ENCODE peak calls at places on chromosomes 12 and 14, in five cellular contexts. N is MM.1S, G is HFFc6, Y is IMR-90, C is GM10248. W is an unnamed sample.

GRCh38 chr12:113857371-113857770 is 108.8 kb downstream of the RBM19 start:
- DNase-seq in N (no peak), G (no peak), Y (no peak), C (no peak), W (no peak)

GRCh38 chr14:87461704-87462103 is 531.3 kb downstream of the GALC start:
- DNase-seq in N (no peak), G (no peak), Y (no peak), C (no peak), W (no peak)

GRCh38 chr14:68036203-68036602 is 216.6 kb downstream of the RAD51B start:
- DNase-seq in N (no peak), G (no peak), Y (peak), C (no peak), W (no peak)

GRCh38 chr12:12357697-12358476 is 1.0 kb downstream of the BORCS5 start:
- DNase-seq in N (peak), G (peak), Y (peak), C (peak), W (peak)

GRCh38 chr14:105940534-105941225 is 414.3 kb downstream of the TMEM121 start:
- DNase-seq in N (no peak), G (no peak), Y (no peak), C (no peak), W (no peak)

GRCh38 chr14:50529288-50530179 is 2.8 kb downstream of the MAP4K5 start:
- DNase-seq in N (no peak), G (no peak), Y (peak), C (no peak), W (no peak)

GRCh38 chr14:91817566-91818325 is 49.6 kb downstream of the TC2N start:
- DNase-seq in N (no peak), G (no peak), Y (no peak), C (no peak), W (no peak)

GRCh38 chr14:88129306-88130056 is 124.5 kb downstream of the GPR65 start:
- DNase-seq in N (no peak), G (peak), Y (peak), C (no peak), W (peak)

GRCh38 chr14:89537911-89538310 is 120.9 kb upstream of the FOXN3 start:
- DNase-seq in N (no peak), G (no peak), Y (no peak), C (no peak), W (no peak)

GRCh38 chr14:102554835-102555819 is 37.3 kb upstream of the RCOR1 start:
- DNase-seq in N (peak), G (no peak), Y (no peak), C (peak), W (peak)

GRCh38 chr14:101600336-101600890 is 39.1 kb downstream of the DIO3 start:
- DNase-seq in N (no peak), G (no peak), Y (no peak), C (no peak), W (no peak)

GRCh38 chr14:100076630-100077029 is 11.4 kb downstream of the EVL start:
- DNase-seq in N (no peak), G (peak), Y (peak), C (no peak), W (no peak)

GRCh38 chr12:121957831-121958515 is 39.6 kb downstream of the CFAP251 start:
- DNase-seq in N (no peak), G (no peak), Y (no peak), C (no peak), W (no peak)

GRCh38 chr14:68573126-68573525 is 219.7 kb downstream of the ZFP36L1 start:
- DNase-seq in N (no peak), G (no peak), Y (no peak), C (no peak), W (no peak)

GRCh38 chr12:10989107-10989506 is 2.4 kb upstream of the TAS2R50 start:
- DNase-seq in N (no peak), G (no peak), Y (no peak), C (no peak), W (no peak)

GRCh38 chr14:86646688-86647687 is 1117.0 kb downstream of the FLRT2 start:
- DNase-seq in N (peak), G (peak), Y (peak), C (no peak), W (no peak)

GRCh38 chr12:113333877-113334785 is 778 bp downstream of the SLC8B1 start:
- DNase-seq in N (peak), G (no peak), Y (no peak), C (no peak), W (no peak)

GRCh38 chr14:31154956-31155355 is 52.6 kb downstream of the HECTD1 start:
- DNase-seq in N (no peak), G (no peak), Y (no peak), C (no peak), W (no peak)

GRCh38 chr14:59576332-59577294 is at the start of gene CCDC175:
- DNase-seq in N (peak), G (peak), Y (peak), C (peak), W (peak)

GRCh38 chr12:117574655-117575054 is 213.2 kb upstream of the NOS1 start:
- DNase-seq in N (no peak), G (no peak), Y (no peak), C (no peak), W (no peak)

GRCh38 chr14:101761881-101762529 is 496 bp downstream of the PPP2R5C start:
- DNase-seq in N (peak), G (no peak), Y (no peak), C (peak), W (peak)

GRCh38 chr14:69048456-69048855 is 69.4 kb upstream of the ACTN1 start:
- DNase-seq in N (no peak), G (no peak), Y (no peak), C (no peak), W (no peak)

GRCh38 chr12:42696424-42697149 is 107.0 kb upstream of the PRICKLE1 start:
- DNase-seq in N (no peak), G (no peak), Y (peak), C (no peak), W (no peak)

GRCh38 chr12:43776498-43776897 is 17.7 kb downstream of the IRAK4 start:
- DNase-seq in N (peak), G (peak), Y (peak), C (peak), W (peak)

GRCh38 chr14:58488550-58488949 is 61.0 kb downstream of the KIAA0586 start:
- DNase-seq in N (peak), G (no peak), Y (peak), C (no peak), W (peak)

GRCh38 chr12:2353281-2353680 is 300.5 kb downstream of the CACNA1C start:
- DNase-seq in N (no peak), G (no peak), Y (no peak), C (no peak), W (no peak)

GRCh38 chr14:32374155-32374554 is 45.1 kb downstream of the AKAP6 start:
- DNase-seq in N (no peak), G (peak), Y (no peak), C (no peak), W (no peak)

GRCh38 chr14:87503711-87504110 is 489.3 kb downstream of the GALC start:
- DNase-seq in N (no peak), G (no peak), Y (no peak), C (no peak), W (no peak)

GRCh38 chr12:93111791-93112208 is 182.7 kb upstream of the EEA1 start:
- DNase-seq in N (no peak), G (peak), Y (no peak), C (no peak), W (no peak)

GRCh38 chr14:39145266-39145966 is 24.7 kb downstream of the TRAPPC6B start:
- DNase-seq in N (no peak), G (no peak), Y (no peak), C (no peak), W (no peak)

GRCh38 chr14:46661728-46662127 is 10.1 kb upstream of the RPL10L start:
- DNase-seq in N (no peak), G (no peak), Y (no peak), C (no peak), W (no peak)

GRCh38 chr14:92058006-92058917 is 18.4 kb upstream of the TRIP11 start:
- DNase-seq in N (no peak), G (no peak), Y (no peak), C (no peak), W (no peak)

GRCh38 chr12:67651380-67651695 is 2.8 kb downstream of the DYRK2 start:
- DNase-seq in N (peak), G (peak), Y (peak), C (peak), W (peak)

GRCh38 chr12:119949145-119949544 is 39.9 kb upstream of the BICDL1 start:
- DNase-seq in N (no peak), G (no peak), Y (no peak), C (no peak), W (no peak)

GRCh38 chr12:110743571-110744093 is 941 bp upstream of the PPP1CC start:
- DNase-seq in N (no peak), G (no peak), Y (no peak), C (no peak), W (no peak)

GRCh38 chr12:128976120-128976519 is 122.8 kb downstream of the GLT1D1 start:
- DNase-seq in N (no peak), G (no peak), Y (no peak), C (no peak), W (no peak)
- TF ChIP-seq CTCF in N (no peak), G (no peak), Y (no peak), C (peak), W (peak)

GRCh38 chr12:132653567-132654290 is 33.4 kb downstream of the POLE start:
- DNase-seq in N (no peak), G (no peak), Y (no peak), C (no peak), W (no peak)
- TF ChIP-seq CTCF in N (no peak), G (no peak), Y (no peak), C (no peak), W (no peak)

GRCh38 chr12:56334490-56334793 is 642 bp upstream of the PAN2 start:
- DNase-seq in N (no peak), G (no peak), Y (no peak), C (no peak), W (no peak)
- TF ChIP-seq CTCF in N (no peak), G (peak), Y (no peak), C (no peak), W (no peak)

GRCh38 chr12:77983859-77984258 is 153.2 kb downstream of the NAV3 start:
- DNase-seq in N (no peak), G (no peak), Y (no peak), C (no peak), W (no peak)

GRCh38 chr12:77979597-77980250 is 149.0 kb downstream of the NAV3 start:
- DNase-seq in N (no peak), G (no peak), Y (peak), C (no peak), W (no peak)

GRCh38 chr12:77980782-77981181 is 150.1 kb downstream of the NAV3 start:
- DNase-seq in N (no peak), G (no peak), Y (no peak), C (no peak), W (no peak)
- TF ChIP-seq CTCF in N (no peak), G (no peak), Y (no peak), C (no peak), W (no peak)

GRCh38 chr12:19035552-19035951 is 94.0 kb upstream of the PLEKHA5 start:
- DNase-seq in N (no peak), G (no peak), Y (peak), C (no peak), W (no peak)
- TF ChIP-seq CTCF in N (no peak), G (no peak), Y (no peak), C (no peak), W (no peak)